ENCODE peak calls at places on chromosomes 3 and 15, in ten cellular contexts. U is uterus, R is heart left ventricle, O is body of pancreas, Q is breast epithelium, C is Peyer's patch, N is HCT116, Z is GM12892, B is H1, Y is ovary. K is an unnamed sample.
A peak's percentile ranks its signal among the peaks of the same experiment; 100 is the strongest.

GRCh38 chr3:189629803-189630455 is 1.3 kb upstream of the TP63 start:
- DNase-seq in U (peak; percentile 24), R (no peak), O (peak; percentile 33), Q (no peak), C (no peak), N (no peak), Z (no peak), B (no peak), Y (no peak), K (no peak)

GRCh38 chr3:22121068-22121706 is 370.2 kb upstream of the ZNF385D start:
- DNase-seq in U (no peak), R (no peak), O (no peak), Q (no peak), C (no peak), N (no peak), Z (no peak), B (no peak), Y (no peak), K (no peak)

GRCh38 chr3:139297588-139298311 is 46.1 kb upstream of the MRPS22 start:
- DNase-seq in U (no peak), R (no peak), O (peak; percentile 56), Q (no peak), C (no peak), N (no peak), Z (no peak), B (no peak), Y (no peak), K (no peak)

GRCh38 chr3:142987707-142988106 is 13.7 kb upstream of the U2SURP start:
- DNase-seq in U (no peak), R (peak; percentile 30), O (no peak), Q (no peak), C (no peak), N (no peak), Z (no peak), B (no peak), Y (no peak), K (no peak)

GRCh38 chr3:157830865-157831264 is 275.4 kb downstream of the SHOX2 start:
- DNase-seq in U (no peak), R (no peak), O (no peak), Q (no peak), C (no peak), N (no peak), Z (no peak), B (no peak), Y (no peak), K (no peak)

GRCh38 chr3:194985031-194985578 is 285.9 kb downstream of the XXYLT1 start:
- DNase-seq in U (peak; percentile 54), R (peak; percentile 69), O (peak; percentile 60), Q (peak; percentile 19), C (peak; percentile 81), N (peak; percentile 27), Z (no peak), B (peak; percentile 75), Y (peak; percentile 67), K (no peak)

GRCh38 chr3:29286841-29287240 is 6.0 kb downstream of the RBMS3 start:
- DNase-seq in U (no peak), R (no peak), O (no peak), Q (no peak), C (no peak), N (no peak), Z (no peak), B (no peak), Y (no peak), K (no peak)

GRCh38 chr3:30180305-30181275 is 425.8 kb upstream of the TGFBR2 start:
- DNase-seq in U (no peak), R (no peak), O (peak; percentile 5), Q (no peak), C (no peak), N (no peak), Z (no peak), B (no peak), Y (no peak), K (no peak)

GRCh38 chr3:129161860-129162271 is 1.0 kb upstream of the ISY1 start:
- DNase-seq in U (no peak), R (no peak), O (peak; percentile 24), Q (no peak), C (no peak), N (no peak), Z (no peak), B (no peak), Y (no peak), K (peak; percentile 23)

GRCh38 chr15:67359431-67360082 is 105.0 kb downstream of the IQCH start:
- DNase-seq in U (no peak), R (no peak), O (peak; percentile 6), Q (no peak), C (no peak), N (no peak), Z (no peak), B (no peak), Y (no peak), K (no peak)

GRCh38 chr3:193734737-193735366 is 141.8 kb downstream of the OPA1 start:
- DNase-seq in U (no peak), R (no peak), O (peak; percentile 68), Q (peak; percentile 83), C (no peak), N (no peak), Z (no peak), B (no peak), Y (no peak), K (no peak)

GRCh38 chr15:101641894-101642293 is 10.3 kb downstream of the TM2D3 start:
- DNase-seq in U (no peak), R (no peak), O (no peak), Q (no peak), C (no peak), N (no peak), Z (no peak), B (no peak), Y (no peak), K (no peak)

GRCh38 chr3:187750041-187750512 is 4.8 kb upstream of the BCL6 start:
- DNase-seq in U (no peak), R (no peak), O (peak; percentile 94), Q (peak; percentile 89), C (peak; percentile 71), N (peak; percentile 82), Z (no peak), B (no peak), Y (no peak), K (no peak)

GRCh38 chr3:187747506-187747905 is 2.2 kb upstream of the BCL6 start:
- DNase-seq in U (no peak), R (no peak), O (no peak), Q (no peak), C (no peak), N (no peak), Z (no peak), B (no peak), Y (no peak), K (no peak)

GRCh38 chr3:187746059-187746453 is 788 bp upstream of the BCL6 start:
- DNase-seq in U (no peak), R (no peak), O (no peak), Q (no peak), C (no peak), N (no peak), Z (no peak), B (no peak), Y (no peak), K (no peak)

GRCh38 chr3:187746479-187747335 is 1.4 kb upstream of the BCL6 start:
- DNase-seq in U (no peak), R (no peak), O (peak; percentile 55), Q (peak; percentile 32), C (no peak), N (no peak), Z (no peak), B (no peak), Y (no peak), K (no peak)

GRCh38 chr3:187748050-187748481 is 2.8 kb upstream of the BCL6 start:
- DNase-seq in U (peak; percentile 91), R (peak; percentile 90), O (peak; percentile 93), Q (peak; percentile 94), C (peak; percentile 97), N (peak; percentile 78), Z (no peak), B (peak; percentile 77), Y (peak; percentile 94), K (peak; percentile 58)
- TF ChIP-seq POLR2A in U (no peak), R (no peak), O (no peak), Q (no peak), C (no peak), N (no peak), Z (no peak), B (no peak), Y (peak; percentile 7), K (no peak)

GRCh38 chr3:72700106-72700505 is 148.1 kb downstream of the SHQ1 start:
- DNase-seq in U (no peak), R (no peak), O (no peak), Q (no peak), C (no peak), N (no peak), Z (no peak), B (no peak), Y (no peak), K (no peak)
- TF ChIP-seq POLR2A in U (no peak), R (no peak), O (no peak), Q (no peak), C (no peak), N (no peak), Z (no peak), B (no peak), Y (no peak), K (no peak)

DNA sequence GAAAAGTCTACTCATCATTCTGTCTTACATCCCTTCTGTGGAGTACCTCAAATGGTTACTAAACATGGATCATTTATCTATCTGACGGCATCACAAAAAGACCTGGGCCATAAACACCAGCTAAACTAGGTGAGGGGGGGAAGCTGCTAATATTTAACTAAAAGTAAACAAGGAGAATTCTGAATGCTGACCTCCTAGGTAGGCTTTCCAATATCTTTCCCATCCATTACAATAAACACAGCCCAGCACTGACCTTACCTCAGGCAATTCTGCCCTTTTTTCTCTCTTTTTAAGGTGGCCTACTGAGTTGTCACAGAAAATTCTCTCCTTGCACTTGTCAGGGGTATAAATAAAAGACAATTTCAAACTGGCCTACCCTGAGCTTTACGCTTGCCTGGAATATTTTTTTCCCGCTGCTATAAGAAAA is 33.1 kb downstream of the USF3 start:
- DNase-seq in U (no peak), R (no peak), O (peak; percentile 57), Q (no peak), C (no peak), N (no peak), Z (no peak), B (no peak), Y (no peak), K (no peak)
- TF ChIP-seq POLR2A in U (no peak), R (no peak), O (no peak), Q (no peak), C (no peak), N (no peak), Z (no peak), B (no peak), Y (no peak), K (no peak)

DNA sequence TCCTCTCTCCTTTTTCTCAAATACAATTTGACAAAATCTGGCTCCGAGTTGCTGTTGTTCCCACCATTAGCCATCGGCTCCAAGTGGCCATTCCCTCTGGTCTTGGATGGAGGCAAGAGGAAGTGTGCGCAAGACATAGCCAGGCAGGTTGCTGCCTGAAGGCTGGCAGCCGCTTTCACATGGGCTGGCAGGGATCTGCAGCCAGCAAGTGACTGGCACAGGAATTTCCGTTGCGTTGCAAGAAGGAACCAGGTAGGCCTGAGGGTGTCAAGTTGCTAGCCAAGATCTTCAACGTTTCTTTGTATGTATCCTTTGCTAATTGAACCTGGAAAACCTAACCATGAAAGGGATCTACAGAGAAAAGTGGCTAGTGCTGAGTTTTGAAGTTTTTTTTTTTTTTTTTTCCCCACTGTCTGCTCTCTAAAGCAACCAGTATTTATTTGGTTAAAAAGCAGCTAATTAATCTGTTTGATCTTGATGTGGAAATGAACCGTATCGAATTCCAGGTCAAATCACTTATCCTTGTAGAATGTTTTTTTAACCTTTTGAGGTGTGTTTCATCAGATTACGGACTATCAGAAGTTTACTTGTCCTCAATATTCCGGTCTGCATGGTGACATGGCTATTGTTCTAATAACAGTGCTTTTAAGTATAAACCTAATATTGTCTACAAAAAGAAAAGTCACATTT is 117.1 kb downstream of the FNDC3B start:
- DNase-seq in U (no peak), R (no peak), O (peak; percentile 80), Q (peak; percentile 95), C (no peak), N (peak; percentile 64), Z (no peak), B (no peak), Y (no peak), K (no peak)
- TF ChIP-seq POLR2A in U (no peak), R (no peak), O (no peak), Q (no peak), C (no peak), N (no peak), Z (no peak), B (no peak), Y (no peak), K (no peak)

K was measured in H54.